ENCODE peak calls at places on chromosomes 12 and 14, in four cellular contexts. O is stimulated activated CD4-positive, alpha-beta T cell treated with anti-CD3 and anti-CD28 coated beads, Interleukin-4, amount 100 ng/mL, for 48 hours; T is HTR-8/SVneo; K is HFF-Myc. R is an unnamed sample.

GRCh38 chr12:93116632-93117031 is 187.5 kb upstream of the EEA1 start:
- DNase-seq in O (no peak), T (no peak), K (no peak), R (no peak)

GRCh38 chr14:100037351-100037750 is 27.9 kb upstream of the EVL start:
- DNase-seq in O (no peak), K (no peak), T (no peak), R (no peak)

GRCh38 chr14:64641760-64642159 is 62.5 kb upstream of the PLEKHG3 start:
- DNase-seq in T (no peak), O (no peak), K (no peak), R (no peak)

GRCh38 chr14:68239988-68240387 is 420.4 kb downstream of the RAD51B start:
- DNase-seq in T (no peak), K (no peak), O (no peak), R (no peak)

GRCh38 chr12:75636607-75637006 is 125.2 kb upstream of the KRR1 start:
- DNase-seq in K (no peak), O (no peak), T (no peak), R (no peak)

GRCh38 chr12:103269962-103270361 is 225.8 kb downstream of the C12orf42 start:
- DNase-seq in T (no peak), K (no peak), O (no peak), R (no peak)

GRCh38 chr14:25108959-25109358 is 59.0 kb upstream of the STXBP6 start:
- DNase-seq in O (no peak), T (no peak), K (no peak), R (no peak)

GRCh38 chr12:74539765-74540526 is 2.3 kb downstream of the ATXN7L3B start:
- DNase-seq in K (no peak), O (no peak), T (no peak), R (no peak)

GRCh38 chr12:128844031-128844635 is 9.1 kb upstream of the GLT1D1 start:
- DNase-seq in T (no peak), K (no peak), O (no peak), R (no peak)

GRCh38 chr12:50639721-50640120 is 124.2 kb upstream of the ATF1 start:
- DNase-seq in O (no peak), K (no peak), T (no peak), R (no peak)

GRCh38 chr12:106733660-106734059 is 40.8 kb upstream of the RIC8B start:
- DNase-seq in K (no peak), T (no peak), O (no peak), R (no peak)

GRCh38 chr12:11833174-11833895 is 183.9 kb downstream of the ETV6 start:
- DNase-seq in T (no peak), O (no peak), K (no peak), R (no peak)

R was measured in brain pericyte.